ENCODE peak calls at places on chromosomes 3 and 15, in four cellular contexts. One of them, this sample, is unnamed.

GRCh38 chr15:40338921-40339620 is 1.7 kb downstream of the CCDC9B start:
- DNase-seq in tibial nerve: no peak
- DNase-seq in heart left ventricle: peak
- DNase-seq in HS-27A: peak
- DNase-seq in this sample: peak

GRCh38 chr3:53137221-53137620 is 7.0 kb upstream of the RFT1 start:
- DNase-seq in tibial nerve: no peak
- DNase-seq in heart left ventricle: no peak
- DNase-seq in HS-27A: no peak
- DNase-seq in this sample: no peak

GRCh38 chr15:78082106-78082742 is 4.7 kb upstream of the TBC1D2B start:
- DNase-seq in tibial nerve: no peak
- DNase-seq in heart left ventricle: no peak
- DNase-seq in HS-27A: no peak
- DNase-seq in this sample: no peak

GRCh38 chr15:26888761-26889160 is 21.9 kb downstream of the GABRA5 start:
- DNase-seq in tibial nerve: no peak
- DNase-seq in heart left ventricle: no peak
- DNase-seq in HS-27A: no peak
- DNase-seq in this sample: no peak

GRCh38 chr3:11481561-11481960 is 162.2 kb downstream of the VGLL4 start:
- DNase-seq in tibial nerve: no peak
- DNase-seq in heart left ventricle: no peak
- DNase-seq in HS-27A: no peak
- DNase-seq in this sample: no peak

GRCh38 chr15:23384371-23384770 is 29.8 kb downstream of the GOLGA8S start:
- DNase-seq in tibial nerve: no peak
- DNase-seq in heart left ventricle: no peak
- DNase-seq in HS-27A: no peak
- DNase-seq in this sample: no peak

GRCh38 chr3:9769426-9770275 is at the start of gene CAMK1:
- DNase-seq in tibial nerve: peak
- DNase-seq in heart left ventricle: peak
- DNase-seq in HS-27A: no peak
- DNase-seq in this sample: no peak

GRCh38 chr15:98438326-98438725 is 210.0 kb upstream of the IGF1R start:
- DNase-seq in tibial nerve: no peak
- DNase-seq in heart left ventricle: no peak
- DNase-seq in HS-27A: no peak
- DNase-seq in this sample: no peak

GRCh38 chr15:72340366-72340765 is 20.4 kb upstream of the CELF6 start:
- DNase-seq in tibial nerve: no peak
- DNase-seq in heart left ventricle: no peak
- DNase-seq in HS-27A: no peak
- DNase-seq in this sample: no peak

GRCh38 chr15:43792761-43793493 is 807 bp downstream of the SERF2 start:
- DNase-seq in tibial nerve: no peak
- DNase-seq in heart left ventricle: no peak
- DNase-seq in HS-27A: no peak
- DNase-seq in this sample: no peak

GRCh38 chr3:67389176-67389575 is 265.2 kb downstream of the SUCLG2 start:
- DNase-seq in tibial nerve: no peak
- DNase-seq in heart left ventricle: no peak
- DNase-seq in HS-27A: no peak
- DNase-seq in this sample: no peak

GRCh38 chr3:84224262-84224661 is 734.5 kb upstream of the CADM2 start:
- DNase-seq in tibial nerve: no peak
- DNase-seq in heart left ventricle: no peak
- DNase-seq in HS-27A: no peak
- DNase-seq in this sample: peak

GRCh38 chr3:45937206-45938042 is 5.8 kb upstream of the CXCR6 start:
- DNase-seq in tibial nerve: no peak
- DNase-seq in heart left ventricle: peak
- DNase-seq in HS-27A: no peak
- DNase-seq in this sample: no peak

GRCh38 chr15:72964542-72964941 is 87.7 kb upstream of the NEO1 start:
- DNase-seq in tibial nerve: no peak
- DNase-seq in heart left ventricle: no peak
- DNase-seq in HS-27A: no peak
- DNase-seq in this sample: no peak

GRCh38 chr3:140470211-140470610 is 207.7 kb upstream of the TRIM42 start:
- DNase-seq in tibial nerve: no peak
- DNase-seq in heart left ventricle: no peak
- DNase-seq in HS-27A: no peak
- DNase-seq in this sample: no peak

GRCh38 chr15:59174846-59175831 is 31.5 kb upstream of the LDHAL6B start:
- DNase-seq in tibial nerve: peak
- DNase-seq in heart left ventricle: no peak
- DNase-seq in HS-27A: peak
- DNase-seq in this sample: no peak

GRCh38 chr3:13708871-13709595 is 160.1 kb downstream of the FBLN2 start:
- DNase-seq in tibial nerve: no peak
- DNase-seq in heart left ventricle: no peak
- DNase-seq in HS-27A: no peak
- DNase-seq in this sample: no peak

GRCh38 chr3:173587055-173587454 is 189.5 kb downstream of the NLGN1 start:
- DNase-seq in tibial nerve: no peak
- DNase-seq in heart left ventricle: no peak
- DNase-seq in HS-27A: no peak
- DNase-seq in this sample: no peak

This sample was measured in non-pigmented ciliary epithelial cell.